ENCODE peak calls at places on chromosomes 1 and 21, in nine cellular contexts. E is neural progenitor cell, B is Calu3, Q is thoracic aorta, J is fibroblast of lung, Y is choroid plexus epithelial cell, W is neural crest cell, T is K562, R is WTC11. V is an unnamed sample.

GRCh38 chr1:30362603-30362990 is 360.8 kb downstream of the MATN1 start:
- DNase-seq in E (no peak), B (no peak), Q (no peak), J (no peak), Y (no peak), W (no peak), T (no peak), R (no peak), V (no peak)

GRCh38 chr1:201267481-201268229 is 15.7 kb upstream of the PKP1 start:
- DNase-seq in E (no peak), B (no peak), Q (no peak), J (peak), Y (peak), W (no peak), T (no peak), R (no peak), V (no peak)

GRCh38 chr1:65717815-65718454 is 74.8 kb upstream of the PDE4B start:
- DNase-seq in E (no peak), B (peak), Q (no peak), J (peak), Y (peak), W (no peak), T (no peak), R (no peak), V (no peak)

GRCh38 chr1:20343149-20343936 is 52.7 kb downstream of the VWA5B1 start:
- DNase-seq in E (peak), B (no peak), Q (no peak), J (no peak), Y (no peak), W (peak), T (peak), R (peak), V (peak)

GRCh38 chr1:110298991-110299390 is 40.2 kb upstream of the RBM15 start:
- DNase-seq in E (no peak), B (no peak), Q (no peak), J (no peak), Y (no peak), W (no peak), T (no peak), R (no peak), V (no peak)

GRCh38 chr21:46060596-46061061 is 37.3 kb upstream of the COL6A2 start:
- DNase-seq in E (no peak), B (peak), Q (peak), J (peak), Y (peak), W (no peak), T (no peak), R (no peak), V (no peak)

GRCh38 chr1:156858555-156858956 is 361 bp downstream of the INSRR start:
- DNase-seq in E (peak), B (no peak), Q (no peak), J (no peak), Y (no peak), W (no peak), T (peak), R (no peak), V (no peak)

GRCh38 chr1:112515311-112516009 is 6.7 kb downstream of the WNT2B start:
- DNase-seq in E (peak), B (no peak), Q (no peak), J (peak), Y (peak), W (peak), T (no peak), R (peak), V (no peak)

GRCh38 chr1:14755518-14756252 is 157.2 kb downstream of the KAZN start:
- DNase-seq in E (peak), B (no peak), Q (no peak), J (no peak), Y (no peak), W (no peak), T (no peak), R (no peak), V (no peak)

GRCh38 chr1:168991667-168992475 is 114.6 kb upstream of the ATP1B1 start:
- DNase-seq in E (no peak), B (no peak), Q (no peak), J (no peak), Y (no peak), W (no peak), T (no peak), R (no peak), V (no peak)

GRCh38 chr1:38047603-38048146 is 1.1 kb upstream of the POU3F1 start:
- DNase-seq in E (peak), B (no peak), Q (no peak), J (peak), Y (no peak), W (no peak), T (no peak), R (peak), V (peak)

GRCh38 chr1:236502972-236503639 is 20.7 kb upstream of the LGALS8 start:
- DNase-seq in E (peak), B (peak), Q (no peak), J (peak), Y (peak), W (peak), T (peak), R (peak), V (peak)

GRCh38 chr1:28456078-28456477 is 49.8 kb upstream of the RCC1 start:
- DNase-seq in E (no peak), B (no peak), Q (no peak), J (peak), Y (peak), W (no peak), T (no peak), R (no peak), V (no peak)

GRCh38 chr1:154807048-154807591 is 63.0 kb downstream of the KCNN3 start:
- DNase-seq in E (no peak), B (no peak), Q (no peak), J (no peak), Y (no peak), W (no peak), T (no peak), R (no peak), V (no peak)

GRCh38 chr1:32761253-32761877 is 55.8 kb downstream of the YARS1 start:
- DNase-seq in E (no peak), B (peak), Q (no peak), J (peak), Y (peak), W (no peak), T (peak), R (peak), V (no peak)

GRCh38 chr1:46767649-46768282 is 31.1 kb upstream of the CYP4B1 start:
- DNase-seq in E (no peak), B (no peak), Q (no peak), J (no peak), Y (no peak), W (no peak), T (no peak), R (no peak), V (no peak)

GRCh38 chr1:3658231-3658615 is 5.9 kb downstream of the TP73 start:
- DNase-seq in E (no peak), B (no peak), Q (no peak), J (no peak), Y (no peak), W (no peak), T (no peak), R (peak), V (no peak)

GRCh38 chr1:26537951-26538352 is 8.4 kb downstream of the RPS6KA1 start:
- DNase-seq in E (peak), B (peak), Q (no peak), J (peak), Y (peak), W (no peak), T (peak), R (peak), V (peak)

GRCh38 chr1:156106624-156107488 is 7.7 kb upstream of the LMNA start:
- DNase-seq in E (peak), B (no peak), Q (no peak), J (peak), Y (peak), W (no peak), T (no peak), R (peak), V (no peak)

GRCh38 chr1:36211307-36211706 is 12.9 kb upstream of the THRAP3 start:
- DNase-seq in E (no peak), B (no peak), Q (no peak), J (no peak), Y (no peak), W (no peak), T (no peak), R (no peak), V (no peak)

GRCh38 chr1:9728451-9729295 is 77.1 kb downstream of the PIK3CD start:
- DNase-seq in E (no peak), B (no peak), Q (no peak), J (no peak), Y (no peak), W (no peak), T (no peak), R (no peak), V (no peak)

DNA sequence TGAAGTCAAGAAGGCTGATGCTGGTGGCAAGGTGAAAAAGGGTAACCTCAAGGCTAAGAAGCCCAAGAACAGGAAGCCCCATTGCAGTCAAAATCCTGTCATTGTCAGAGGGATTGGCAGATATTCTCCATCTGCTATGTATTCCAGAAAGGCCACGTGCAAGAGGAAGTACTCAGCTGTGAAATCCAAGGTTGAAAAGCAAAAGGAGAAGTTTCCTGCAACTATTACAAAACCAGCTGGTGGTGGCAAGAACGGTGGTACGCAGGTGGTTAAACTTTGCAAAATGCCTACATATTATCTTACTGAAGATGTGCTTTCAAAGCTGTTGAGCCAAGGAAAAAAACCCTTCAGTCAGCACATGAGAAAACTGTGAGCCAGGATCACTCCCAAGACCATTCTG is 13.7 kb upstream of the VPS45 start:
- DNase-seq in E (no peak), B (no peak), Q (no peak), J (no peak), Y (no peak), W (no peak), T (no peak), R (no peak), V (no peak)
- TF ChIP-seq CTCF in E (no peak), B (no peak), Q (no peak), J (no peak), Y (no peak), W (no peak), T (no peak), R (no peak), V (no peak)

DNA sequence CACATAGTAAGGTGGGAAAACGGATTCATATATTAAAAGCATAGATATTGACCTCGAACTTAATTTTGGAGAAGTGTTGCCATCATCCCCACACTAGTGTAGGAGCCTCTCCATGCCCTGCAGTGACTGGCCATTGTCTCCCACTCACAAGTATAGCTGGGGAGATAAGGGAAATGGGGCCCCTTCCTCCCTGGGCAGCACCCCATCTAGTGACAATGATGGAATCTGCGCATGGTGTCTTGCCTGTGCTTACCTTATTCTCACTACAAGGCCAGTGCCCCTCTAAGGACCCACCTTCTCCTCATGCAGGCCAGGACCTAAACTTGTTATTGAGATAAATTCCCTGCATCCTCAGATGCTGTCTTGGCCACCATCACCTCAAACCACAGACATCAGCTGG is 374.9 kb downstream of the NTNG1 start:
- DNase-seq in E (no peak), B (no peak), Q (no peak), J (no peak), Y (no peak), W (no peak), T (no peak), R (no peak), V (no peak)
- TF ChIP-seq CTCF in E (no peak), B (no peak), Q (no peak), J (no peak), Y (no peak), W (no peak), T (no peak), R (no peak), V (no peak)

GRCh38 chr1:166822385-166822784 is 16.9 kb upstream of the POGK start:
- DNase-seq in E (no peak), B (no peak), Q (no peak), J (no peak), Y (no peak), W (no peak), T (peak), R (peak), V (no peak)
- TF ChIP-seq CTCF in E (peak), B (no peak), Q (no peak), J (peak), Y (peak), W (peak), T (peak), R (peak), V (peak)

GRCh38 chr1:209416009-209416408 is 167.5 kb upstream of the CAMK1G start:
- DNase-seq in E (peak), B (no peak), Q (no peak), J (peak), Y (peak), W (no peak), T (no peak), R (no peak), V (no peak)
- TF ChIP-seq CTCF in E (no peak), B (no peak), Q (no peak), J (no peak), Y (no peak), W (no peak), T (no peak), R (no peak), V (no peak)

GRCh38 chr1:19100008-19100407 is 110.1 kb downstream of the UBR4 start:
- DNase-seq in E (no peak), B (no peak), Q (no peak), J (no peak), Y (no peak), W (no peak), T (no peak), R (no peak), V (no peak)

GRCh38 chr1:19101244-19101643 is 108.8 kb downstream of the UBR4 start:
- DNase-seq in E (no peak), B (no peak), Q (no peak), J (no peak), Y (no peak), W (no peak), T (no peak), R (no peak), V (no peak)

GRCh38 chr1:19091539-19091938 is 118.5 kb downstream of the UBR4 start:
- DNase-seq in E (no peak), B (no peak), Q (no peak), J (no peak), Y (peak), W (no peak), T (no peak), R (no peak), V (no peak)

GRCh38 chr1:19096990-19097389 is 113.1 kb downstream of the UBR4 start:
- DNase-seq in E (no peak), B (no peak), Q (no peak), J (no peak), Y (no peak), W (no peak), T (no peak), R (no peak), V (no peak)

GRCh38 chr1:19096036-19096833 is 113.8 kb downstream of the UBR4 start:
- DNase-seq in E (peak), B (peak), Q (no peak), J (peak), Y (peak), W (peak), T (no peak), R (no peak), V (peak)
- TF ChIP-seq CTCF in E (peak), B (peak), Q (no peak), J (peak), Y (peak), W (peak), T (peak), R (no peak), V (no peak)

GRCh38 chr1:100834779-100835645 is 59.6 kb downstream of the EXTL2 start:
- DNase-seq in E (peak), B (peak), Q (no peak), J (no peak), Y (peak), W (no peak), T (peak), R (no peak), V (no peak)
- TF ChIP-seq CTCF in E (peak), B (peak), Q (no peak), J (peak), Y (peak), W (peak), T (peak), R (no peak), V (peak)

V was measured in endothelial cell.